ENCODE peak calls at places on chromosomes 3 and 15, in ten cellular contexts. Z is fibroblast of lung, N is PC-3, W is mammary epithelial cell, C is GM23338, M is PC-9, P is HCT116, L is neural progenitor cell, O is GM23248, S is A673. J is an unnamed sample.

GRCh38 chr15:71120428-71120944 is 5.2 kb downstream of the THSD4 start:
- DNase-seq in Z (no peak), N (no peak), W (no peak), C (peak; percentile 45), M (no peak), P (no peak), L (no peak), O (no peak), S (no peak), J (no peak)

GRCh38 chr15:74621936-74622335 is 6.3 kb downstream of the CLK3 start:
- DNase-seq in Z (no peak), N (no peak), W (no peak), C (peak; percentile 85), M (peak; percentile 23), P (no peak), L (peak; percentile 54), O (no peak), S (no peak), J (no peak)

GRCh38 chr3:23728651-23729117 is 77.1 kb upstream of the UBE2E1 start:
- DNase-seq in Z (no peak), N (peak; percentile 71), W (no peak), C (no peak), M (peak; percentile 86), P (no peak), L (peak; percentile 76), O (no peak), S (no peak), J (no peak)

GRCh38 chr3:32848215-32848614 is 30.4 kb downstream of the TRIM71 start:
- DNase-seq in Z (no peak), N (no peak), W (no peak), C (no peak), M (no peak), P (no peak), L (no peak), O (no peak), S (no peak), J (no peak)

GRCh38 chr3:150362515-150363302 is 45.4 kb upstream of the TSC22D2 start:
- DNase-seq in Z (no peak), N (peak; percentile 87), W (peak; percentile 85), C (no peak), M (peak; percentile 80), P (no peak), L (no peak), O (no peak), S (no peak), J (no peak)

GRCh38 chr15:98103570-98103969 is 143.1 kb downstream of the ARRDC4 start:
- DNase-seq in Z (no peak), N (no peak), W (no peak), C (no peak), M (no peak), P (no peak), L (no peak), O (no peak), S (no peak), J (no peak)

GRCh38 chr15:30065025-30065801 is 17.5 kb upstream of the GOLGA8J start:
- DNase-seq in Z (peak; percentile 69), N (peak; percentile 55), W (peak; percentile 85), C (no peak), M (no peak), P (no peak), L (no peak), O (peak; percentile 80), S (no peak), J (no peak)

GRCh38 chr3:23455084-23455483 is 252.0 kb downstream of the UBE2E2 start:
- DNase-seq in Z (peak; percentile 89), N (peak; percentile 95), W (peak; percentile 80), C (peak; percentile 18), M (peak; percentile 60), P (no peak), L (no peak), O (peak; percentile 86), S (no peak), J (no peak)

GRCh38 chr3:109098245-109098644 is 19.7 kb downstream of the MORC1 start:
- DNase-seq in Z (no peak), N (peak; percentile 51), W (peak; percentile 16), C (peak; percentile 73), M (no peak), P (peak; percentile 50), L (peak; percentile 51), O (no peak), S (peak; percentile 25), J (peak; percentile 35)

GRCh38 chr15:96756656-96757055 is 426.2 kb downstream of the NR2F2 start:
- DNase-seq in Z (no peak), N (no peak), W (no peak), C (no peak), M (no peak), P (no peak), L (no peak), O (no peak), S (no peak), J (no peak)

GRCh38 chr3:192571197-192571791 is 156.0 kb downstream of the FGF12 start:
- DNase-seq in Z (peak; percentile 36), N (peak; percentile 70), W (peak; percentile 48), C (no peak), M (no peak), P (no peak), L (no peak), O (peak; percentile 82), S (peak; percentile 58), J (no peak)

GRCh38 chr15:101477851-101478353 is 11.6 kb downstream of the PCSK6 start:
- DNase-seq in Z (no peak), N (no peak), W (no peak), C (no peak), M (no peak), P (no peak), L (no peak), O (no peak), S (no peak), J (no peak)

GRCh38 chr15:66621491-66622467 is 56.0 kb upstream of the LCTL start:
- DNase-seq in Z (no peak), N (no peak), W (no peak), C (peak; percentile 89), M (no peak), P (no peak), L (peak; percentile 75), O (peak; percentile 43), S (peak; percentile 34), J (no peak)

GRCh38 chr3:46986782-46987484 is 7.5 kb downstream of the NBEAL2 start:
- DNase-seq in Z (no peak), N (no peak), W (no peak), C (peak; percentile 44), M (no peak), P (no peak), L (peak; percentile 33), O (no peak), S (no peak), J (peak; percentile 33)

GRCh38 chr3:98573231-98573728 is 20.1 kb downstream of the CPOX start:
- DNase-seq in Z (peak; percentile 54), N (peak; percentile 76), W (peak; percentile 19), C (peak; percentile 58), M (no peak), P (no peak), L (peak; percentile 20), O (peak; percentile 48), S (peak; percentile 55), J (no peak)

DNA sequence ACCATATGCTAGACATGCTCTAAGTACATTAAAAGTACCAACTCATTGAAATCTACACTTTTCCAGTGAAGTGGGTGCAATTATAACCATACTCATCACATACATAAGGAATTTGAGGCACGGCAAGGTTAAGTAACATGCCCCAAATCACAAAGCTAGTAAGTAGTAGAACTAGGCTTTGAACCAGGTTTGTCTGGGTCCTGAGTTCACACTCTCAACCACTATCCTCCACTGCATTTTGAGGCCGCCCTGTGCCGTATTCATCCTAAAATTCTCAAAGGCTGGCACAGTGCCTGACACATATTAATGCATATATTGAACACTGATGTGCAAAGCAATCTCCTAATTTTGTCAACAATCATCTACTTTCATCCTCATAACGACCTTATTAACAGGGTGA is 68.8 kb upstream of the CDV3 start:
- DNase-seq in Z (no peak), N (no peak), W (no peak), C (no peak), M (no peak), P (no peak), L (no peak), O (no peak), S (no peak), J (no peak)
- TF ChIP-seq EZH2 in Z (no peak), N (no peak), W (no peak), C (no peak), M (no peak), P (no peak), L (no peak), O (no peak), S (no peak), J (no peak)

GRCh38 chr3:13549513-13550256 is 760 bp downstream of the FBLN2 start:
- DNase-seq in Z (no peak), N (no peak), W (no peak), C (no peak), M (no peak), P (no peak), L (no peak), O (peak; percentile 61), S (no peak), J (no peak)
- TF ChIP-seq EZH2 in Z (no peak), N (no peak), W (no peak), C (no peak), M (no peak), P (no peak), L (no peak), O (no peak), S (no peak), J (no peak)

DNA sequence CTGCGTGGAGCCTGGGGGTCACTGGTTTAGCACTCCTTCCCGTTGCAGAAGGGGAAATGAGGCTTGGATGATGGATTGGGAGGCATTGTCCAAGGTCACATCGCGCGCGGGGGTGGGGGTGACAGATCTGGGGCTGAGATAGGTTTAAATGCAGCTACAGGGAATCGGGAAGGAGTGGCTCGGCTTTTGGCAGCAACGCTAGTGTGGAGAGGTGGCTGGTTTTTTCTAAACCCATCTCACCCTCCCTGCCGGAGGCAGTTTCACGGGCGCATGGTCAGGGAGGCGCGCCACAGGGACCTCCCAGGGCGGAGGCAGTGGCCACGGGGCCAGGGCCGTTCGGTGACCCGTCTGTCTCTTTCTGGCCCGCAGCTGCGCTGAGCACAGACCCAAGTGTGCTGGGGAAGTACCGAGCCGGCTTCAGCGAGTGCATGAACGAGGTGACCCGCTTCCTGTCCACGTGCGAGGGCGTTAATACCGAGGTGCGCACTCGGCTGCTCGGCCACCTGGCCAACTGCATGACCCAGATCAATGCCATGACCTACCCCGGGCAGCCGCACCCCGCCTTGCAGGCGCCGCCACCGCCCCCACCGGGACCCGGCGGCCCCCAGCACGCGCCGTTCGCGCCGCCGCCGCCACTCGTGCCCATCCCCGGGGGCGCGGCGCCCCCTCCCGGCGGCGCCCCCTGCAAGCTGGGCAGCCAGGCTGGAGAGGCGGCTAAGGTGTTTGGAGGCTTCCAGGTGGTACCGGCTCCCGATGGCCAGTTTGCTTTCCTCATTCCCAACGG is 1.6 kb downstream of the HES1 start:
- DNase-seq in Z (no peak), N (peak; percentile 72), W (peak; percentile 64), C (peak; percentile 66), M (peak; percentile 77), P (no peak), L (peak; percentile 66), O (peak; percentile 79), S (peak; percentile 74), J (peak; percentile 95)
- TF ChIP-seq EZH2 in Z (no peak), N (no peak), W (no peak), C (no peak), M (no peak), P (no peak), L (no peak), O (no peak), S (no peak), J (no peak)

GRCh38 chr15:68175527-68175926 is 29.6 kb downstream of the CALML4 start:
- DNase-seq in Z (no peak), N (no peak), W (no peak), C (no peak), M (no peak), P (no peak), L (no peak), O (no peak), S (no peak), J (no peak)
- TF ChIP-seq EZH2 in Z (no peak), N (no peak), W (no peak), C (no peak), M (no peak), P (no peak), L (no peak), O (no peak), S (no peak), J (no peak)